ENCODE peak calls at places on chromosomes 13 and 19, in eight cellular contexts. N is cardiac muscle cell, J is HFF-Myc, D is fibroblast of lung, L is GM12865, O is WTC11, A is astrocyte, Y is testis. W is an unnamed sample.

GRCh38 chr13:73703606-73704005 is 430.6 kb downstream of the KLF12 start:
- DNase-seq in D (no peak), L (no peak), Y (no peak), N (no peak), A (no peak), O (no peak), J (no peak), W (no peak)

GRCh38 chr13:79312456-79312855 is 93.6 kb downstream of the RBM26 start:
- DNase-seq in Y (no peak), A (no peak), L (no peak), N (no peak), D (peak), O (no peak), J (no peak), W (no peak)

GRCh38 chr19:33550741-33551140 is 29.1 kb upstream of the PEPD start:
- DNase-seq in N (no peak), O (no peak), L (no peak), A (no peak), D (no peak), Y (no peak), J (no peak), W (no peak)

GRCh38 chr19:45777395-45777961 is 4.8 kb downstream of the DMPK start:
- DNase-seq in A (no peak), D (no peak), Y (no peak), O (no peak), J (no peak), N (no peak), L (no peak), W (no peak)

GRCh38 chr19:1468274-1469199 is 10.5 kb downstream of the C19orf25 start:
- DNase-seq in O (peak), A (no peak), N (peak), J (no peak), L (peak), Y (no peak), D (peak), W (no peak)

GRCh38 chr19:18392417-18392816 is 5.0 kb downstream of the LRRC25 start:
- DNase-seq in A (peak), Y (peak), D (peak), J (no peak), L (no peak), N (no peak), O (no peak), W (no peak)

GRCh38 chr19:47094557-47095517 is 18.7 kb downstream of the ZC3H4 start:
- DNase-seq in O (no peak), N (no peak), A (peak), Y (no peak), L (peak), D (no peak), J (no peak), W (no peak)

GRCh38 chr13:66700336-66700735 is 529.8 kb downstream of the PCDH9 start:
- DNase-seq in N (no peak), D (no peak), J (no peak), A (peak), O (no peak), Y (no peak), L (no peak), W (no peak)

GRCh38 chr19:15173746-15174404 is 26.9 kb downstream of the NOTCH3 start:
- DNase-seq in L (peak), D (peak), A (no peak), O (no peak), J (no peak), N (no peak), Y (no peak), W (no peak)

GRCh38 chr13:50513528-50513863 is 330.0 kb downstream of the DLEU7 start:
- DNase-seq in A (no peak), N (no peak), L (no peak), D (no peak), O (no peak), J (no peak), Y (no peak), W (no peak)

GRCh38 chr19:7191946-7192691 is 102.1 kb downstream of the INSR start:
- DNase-seq in A (no peak), Y (no peak), D (no peak), O (no peak), J (peak), L (peak), N (no peak), W (no peak)

GRCh38 chr19:1076951-1077350 is 10.0 kb downstream of the ARHGAP45 start:
- DNase-seq in N (no peak), L (peak), D (no peak), J (no peak), Y (no peak), O (no peak), A (no peak), W (no peak)

GRCh38 chr13:101267656-101268055 is 148.7 kb downstream of the NALCN start:
- DNase-seq in L (no peak), Y (no peak), O (no peak), J (no peak), D (no peak), A (peak), N (no peak), W (no peak)

GRCh38 chr13:101654916-101655315 is 202.4 kb downstream of the ITGBL1 start:
- DNase-seq in N (no peak), D (peak), Y (no peak), L (no peak), J (no peak), A (peak), O (no peak), W (no peak)

GRCh38 chr19:18932216-18932841 is 8.7 kb downstream of the HOMER3 start:
- DNase-seq in O (peak), N (peak), A (no peak), J (no peak), L (peak), Y (peak), D (peak), W (no peak)

GRCh38 chr13:31797154-31797775 is 57.9 kb downstream of the RXFP2 start:
- DNase-seq in J (peak), O (no peak), N (peak), L (no peak), D (peak), Y (no peak), A (peak), W (no peak)
- TF ChIP-seq CTCF in J (peak), O (no peak), N (peak), L (no peak), D (peak), Y (peak), A (peak), W (peak)

GRCh38 chr13:42835012-42835411 is 53.6 kb downstream of the FAM216B start:
- DNase-seq in L (no peak), J (no peak), N (no peak), A (no peak), Y (no peak), D (no peak), O (no peak), W (no peak)

GRCh38 chr13:42832341-42833153 is 51.2 kb downstream of the FAM216B start:
- DNase-seq in O (no peak), N (no peak), D (peak), A (peak), L (no peak), J (peak), Y (no peak), W (no peak)

GRCh38 chr13:42836930-42837329 is 55.5 kb downstream of the FAM216B start:
- DNase-seq in D (peak), L (no peak), A (peak), N (peak), J (peak), O (no peak), Y (peak), W (no peak)
- TF ChIP-seq CTCF in D (peak), L (no peak), A (no peak), N (peak), J (peak), O (no peak), Y (no peak), W (peak)

GRCh38 chr13:24407844-24408243 is 98.5 kb downstream of the C1QTNF9 start:
- DNase-seq in Y (no peak), A (no peak), O (no peak), D (no peak), N (no peak), J (no peak), L (no peak), W (no peak)
- TF ChIP-seq CTCF in Y (no peak), A (no peak), O (no peak), D (peak), N (peak), J (no peak), L (peak), W (peak)

DNA sequence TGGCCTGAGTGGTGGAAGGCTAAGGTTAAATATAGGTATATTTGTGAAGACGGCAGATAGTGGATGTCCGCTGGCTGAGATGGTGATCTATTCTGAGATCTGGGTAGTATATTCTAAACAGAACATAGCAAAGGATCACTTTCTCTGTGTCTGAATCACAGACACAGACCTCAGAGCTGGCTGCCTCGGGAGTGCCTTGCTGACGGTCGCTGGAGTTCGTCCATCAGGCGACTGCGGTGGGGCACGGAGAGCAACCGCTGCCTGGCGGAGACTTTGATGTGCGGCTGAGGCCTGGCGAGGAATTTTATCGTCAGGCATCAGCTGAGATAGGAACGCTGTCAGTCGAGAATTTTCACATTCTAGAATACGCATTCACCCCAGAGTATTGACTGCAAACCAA is 42.9 kb upstream of the DCUN1D2 start:
- DNase-seq in A (no peak), J (no peak), N (peak), O (peak), D (peak), Y (peak), L (no peak), W (no peak)
- TF ChIP-seq CTCF in A (no peak), J (no peak), N (no peak), O (no peak), D (no peak), Y (no peak), L (no peak), W (no peak)

GRCh38 chr19:38062959-38063786 is 156.2 kb downstream of the SIPA1L3 start:
- DNase-seq in A (peak), J (peak), D (peak), O (no peak), L (no peak), Y (no peak), N (peak), W (no peak)
- TF ChIP-seq CTCF in A (no peak), J (no peak), D (no peak), O (no peak), L (no peak), Y (no peak), N (no peak), W (no peak)

DNA sequence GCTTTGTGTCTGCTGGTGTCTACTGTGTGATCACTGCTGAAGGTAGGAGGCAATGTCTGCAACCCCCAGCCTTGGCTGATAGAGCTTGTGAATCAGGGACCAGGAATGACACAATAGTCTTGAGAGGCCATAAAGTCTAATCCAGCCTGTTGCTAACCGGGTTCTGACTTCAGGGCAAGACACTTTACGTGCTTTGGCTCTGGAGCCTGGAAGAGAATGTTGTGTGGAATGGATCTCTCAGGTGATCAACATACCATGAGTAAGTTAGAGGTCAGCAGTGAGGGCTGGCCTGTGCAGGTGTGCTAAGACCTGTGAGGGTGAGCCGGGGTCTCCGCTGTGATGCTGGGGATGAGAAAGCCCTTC is 5.6 kb downstream of the COL4A2 start:
- DNase-seq in N (no peak), L (no peak), Y (no peak), O (no peak), J (no peak), D (peak), A (peak), W (no peak)
- TF ChIP-seq CTCF in N (no peak), L (no peak), Y (no peak), O (no peak), J (no peak), D (no peak), A (no peak), W (no peak)

W was measured in osteocyte.